ENCODE peak calls at places on chromosomes 11 and 22, in ten cellular contexts. One of them, this sample, is unnamed.
A peak's percentile ranks its signal among the peaks of the same experiment; 100 is the strongest.

GRCh38 chr22:46871826-46872225 is 109.4 kb downstream of the TBC1D22A start:
- DNase-seq in GDM1: no peak
- DNase-seq in NCI-H460: no peak
- DNase-seq in RWPE1: no peak
- DNase-seq in transverse colon: no peak
- DNase-seq in stimulated activated CD4-positive, alpha-beta T cell treated with anti-CD3 and anti-CD28 coated beads, Interleukin-1b, Interleukin-23, amount 100 ng/mL, for 1 hour: no peak
- DNase-seq in thoracic aorta: no peak
- DNase-seq in NCI-H748 treated with DMSO at 0.1 percent for 48 hours: no peak
- DNase-seq in endothelial cell: no peak
- DNase-seq in NCI-H446: no peak
- DNase-seq in this sample: no peak

GRCh38 chr11:4960877-4961276 is 5.4 kb upstream of the OR51A2 start:
- DNase-seq in thoracic aorta: no peak
- DNase-seq in endothelial cell: no peak
- DNase-seq in GDM1: no peak
- DNase-seq in stimulated activated CD4-positive, alpha-beta T cell treated with anti-CD3 and anti-CD28 coated beads, Interleukin-1b, Interleukin-23, amount 100 ng/mL, for 1 hour: no peak
- DNase-seq in transverse colon: no peak
- DNase-seq in NCI-H460: no peak
- DNase-seq in RWPE1: no peak
- DNase-seq in NCI-H748 treated with DMSO at 0.1 percent for 48 hours: peak; percentile 89
- DNase-seq in NCI-H446: no peak
- DNase-seq in this sample: no peak

GRCh38 chr11:44179173-44179572 is 83.7 kb downstream of the EXT2 start:
- DNase-seq in NCI-H460: no peak
- DNase-seq in transverse colon: no peak
- DNase-seq in NCI-H748 treated with DMSO at 0.1 percent for 48 hours: no peak
- DNase-seq in endothelial cell: no peak
- DNase-seq in thoracic aorta: no peak
- DNase-seq in NCI-H446: no peak
- DNase-seq in RWPE1: no peak
- DNase-seq in stimulated activated CD4-positive, alpha-beta T cell treated with anti-CD3 and anti-CD28 coated beads, Interleukin-1b, Interleukin-23, amount 100 ng/mL, for 1 hour: no peak
- DNase-seq in GDM1: no peak
- DNase-seq in this sample: no peak

GRCh38 chr22:31446767-31447166 is 42.9 kb downstream of the EIF4ENIF1 start:
- DNase-seq in endothelial cell: no peak
- DNase-seq in NCI-H460: no peak
- DNase-seq in GDM1: no peak
- DNase-seq in RWPE1: no peak
- DNase-seq in NCI-H748 treated with DMSO at 0.1 percent for 48 hours: no peak
- DNase-seq in stimulated activated CD4-positive, alpha-beta T cell treated with anti-CD3 and anti-CD28 coated beads, Interleukin-1b, Interleukin-23, amount 100 ng/mL, for 1 hour: no peak
- DNase-seq in thoracic aorta: no peak
- DNase-seq in transverse colon: no peak
- DNase-seq in NCI-H446: no peak
- DNase-seq in this sample: no peak

GRCh38 chr11:29310016-29310415 is 706.8 kb downstream of the KCNA4 start:
- DNase-seq in thoracic aorta: no peak
- DNase-seq in GDM1: no peak
- DNase-seq in NCI-H446: no peak
- DNase-seq in stimulated activated CD4-positive, alpha-beta T cell treated with anti-CD3 and anti-CD28 coated beads, Interleukin-1b, Interleukin-23, amount 100 ng/mL, for 1 hour: no peak
- DNase-seq in NCI-H748 treated with DMSO at 0.1 percent for 48 hours: no peak
- DNase-seq in RWPE1: peak; percentile 14
- DNase-seq in endothelial cell: no peak
- DNase-seq in transverse colon: no peak
- DNase-seq in NCI-H460: no peak
- DNase-seq in this sample: no peak

GRCh38 chr11:64777449-64778222 is 706 bp downstream of the SF1 start:
- DNase-seq in thoracic aorta: peak; percentile 26
- DNase-seq in stimulated activated CD4-positive, alpha-beta T cell treated with anti-CD3 and anti-CD28 coated beads, Interleukin-1b, Interleukin-23, amount 100 ng/mL, for 1 hour: peak; percentile 59
- DNase-seq in NCI-H748 treated with DMSO at 0.1 percent for 48 hours: peak; percentile 66
- DNase-seq in NCI-H446: peak; percentile 87
- DNase-seq in endothelial cell: peak; percentile 76
- DNase-seq in GDM1: peak; percentile 67
- DNase-seq in RWPE1: peak; percentile 93
- DNase-seq in NCI-H460: peak; percentile 62
- DNase-seq in transverse colon: peak; percentile 84
- DNase-seq in this sample: peak; percentile 54

GRCh38 chr11:131674051-131674755 is 303.8 kb downstream of the NTM start:
- DNase-seq in NCI-H446: peak; percentile 53
- DNase-seq in stimulated activated CD4-positive, alpha-beta T cell treated with anti-CD3 and anti-CD28 coated beads, Interleukin-1b, Interleukin-23, amount 100 ng/mL, for 1 hour: no peak
- DNase-seq in thoracic aorta: no peak
- DNase-seq in GDM1: peak; percentile 56
- DNase-seq in NCI-H748 treated with DMSO at 0.1 percent for 48 hours: peak; percentile 44
- DNase-seq in endothelial cell: peak; percentile 81
- DNase-seq in transverse colon: peak; percentile 56
- DNase-seq in NCI-H460: peak; percentile 42
- DNase-seq in RWPE1: peak; percentile 53
- DNase-seq in this sample: no peak

GRCh38 chr11:1101318-1102089 is 26.8 kb downstream of the MUC2 start:
- DNase-seq in NCI-H446: no peak
- DNase-seq in transverse colon: no peak
- DNase-seq in NCI-H748 treated with DMSO at 0.1 percent for 48 hours: no peak
- DNase-seq in GDM1: no peak
- DNase-seq in endothelial cell: no peak
- DNase-seq in RWPE1: no peak
- DNase-seq in stimulated activated CD4-positive, alpha-beta T cell treated with anti-CD3 and anti-CD28 coated beads, Interleukin-1b, Interleukin-23, amount 100 ng/mL, for 1 hour: no peak
- DNase-seq in thoracic aorta: no peak
- DNase-seq in NCI-H460: no peak
- DNase-seq in this sample: no peak

GRCh38 chr11:88501535-88501934 is 164.0 kb upstream of the CTSC start:
- DNase-seq in NCI-H748 treated with DMSO at 0.1 percent for 48 hours: no peak
- DNase-seq in transverse colon: no peak
- DNase-seq in NCI-H446: no peak
- DNase-seq in endothelial cell: no peak
- DNase-seq in GDM1: no peak
- DNase-seq in RWPE1: no peak
- DNase-seq in NCI-H460: no peak
- DNase-seq in thoracic aorta: no peak
- DNase-seq in stimulated activated CD4-positive, alpha-beta T cell treated with anti-CD3 and anti-CD28 coated beads, Interleukin-1b, Interleukin-23, amount 100 ng/mL, for 1 hour: no peak
- DNase-seq in this sample: no peak

GRCh38 chr11:88035271-88035670 is 140.0 kb downstream of the RAB38 start:
- DNase-seq in NCI-H460: no peak
- DNase-seq in transverse colon: no peak
- DNase-seq in thoracic aorta: no peak
- DNase-seq in NCI-H446: no peak
- DNase-seq in RWPE1: no peak
- DNase-seq in NCI-H748 treated with DMSO at 0.1 percent for 48 hours: no peak
- DNase-seq in GDM1: no peak
- DNase-seq in endothelial cell: no peak
- DNase-seq in stimulated activated CD4-positive, alpha-beta T cell treated with anti-CD3 and anti-CD28 coated beads, Interleukin-1b, Interleukin-23, amount 100 ng/mL, for 1 hour: no peak
- DNase-seq in this sample: no peak

This sample was measured in activated CD8-positive, alpha-beta memory T cell treated with anti-CD3 and anti-CD28 coated beads for 1 hour.